ENCODE peak calls at places on chromosome 1, in four cellular contexts. Z is SW 1271, J is caudate nucleus, C is HT-29. T is an unnamed sample.

GRCh38 chr1:37705399-37705798 is 13.1 kb downstream of the CDCA8 start:
- DNase-seq in J (no peak), C (no peak), Z (no peak), T (no peak)

GRCh38 chr1:24300971-24301370 is 18.2 kb upstream of the GRHL3 start:
- DNase-seq in J (no peak), Z (no peak), C (no peak), T (no peak)

GRCh38 chr1:201259476-201260235 is 23.6 kb upstream of the PKP1 start:
- DNase-seq in C (no peak), J (no peak), Z (no peak), T (peak; percentile 6)

GRCh38 chr1:235429143-235429542 is 61.9 kb downstream of the TBCE start:
- DNase-seq in Z (no peak), J (no peak), C (no peak), T (no peak)

GRCh38 chr1:7407547-7407895 is 363.6 kb upstream of the VAMP3 start:
- DNase-seq in Z (no peak), J (no peak), C (no peak), T (peak; percentile 5)

GRCh38 chr1:207019161-207019560 is 13.4 kb downstream of the C1orf116 start:
- DNase-seq in Z (no peak), C (peak; percentile 25), J (no peak), T (no peak)

GRCh38 chr1:117904485-117904884 is 24.9 kb downstream of the GDAP2 start:
- DNase-seq in Z (no peak), C (no peak), J (no peak), T (no peak)

GRCh38 chr1:6331543-6332246 is 61.9 kb downstream of the ACOT7 start:
- DNase-seq in J (no peak), C (peak; percentile 24), Z (no peak), T (no peak)

GRCh38 chr1:87330201-87330953 is 1.7 kb downstream of the LMO4 start:
- DNase-seq in J (no peak), C (peak; percentile 67), Z (no peak), T (no peak)

GRCh38 chr1:207049974-207050391 is 1.0 kb downstream of the YOD1 start:
- DNase-seq in J (no peak), C (peak; percentile 84), Z (peak; percentile 41), T (no peak)

GRCh38 chr1:188846468-188846867 is 1631.2 kb downstream of the BRINP3 start:
- DNase-seq in C (no peak), J (no peak), Z (no peak), T (no peak)

GRCh38 chr1:13930151-13930550 is 230.2 kb downstream of the PRDM2 start:
- DNase-seq in Z (no peak), C (peak; percentile 54), J (no peak), T (no peak)

GRCh38 chr1:170063109-170063826 is 11.2 kb downstream of the KIFAP3 start:
- DNase-seq in C (peak; percentile 59), J (no peak), Z (peak; percentile 3), T (no peak)

T was measured in activated T-helper 2 cell treated with anti-CD3 and anti-CD28 coated beads, Interferon-gamma antibody, Interleukin-2, Interleukin-4, amounts not matched to agents 10 μg/mL and 5 μg/mL and 100 μg/mL, durations not matched to agents 14 hours and 24 hours and 36 hours.